ENCODE peak calls at places on chromosomes 1 and 21, in six cellular contexts. R is HCT116, K is K562, J is breast epithelium, U is spleen, Z is stomach. P is an unnamed sample. For H3K36me3, the result is how much of the 10 kb centered on the place peaks cover.

GRCh38 chr1:188237573-188238353 is 1409.0 kb downstream of the PLA2G4A start:
- DNase-seq in R (peak), K (no peak), J (no peak), U (no peak), Z (no peak), P (no peak)

GRCh38 chr1:94675373-94675772 is 133.8 kb upstream of the F3 start:
- DNase-seq in R (no peak), K (no peak), J (no peak), U (no peak), Z (no peak), P (no peak)

GRCh38 chr1:20390589-20391331 is 95.2 kb downstream of the CAMK2N1 start:
- DNase-seq in R (no peak), K (no peak), J (no peak), U (no peak), Z (no peak), P (no peak)

GRCh38 chr1:106879538-106879937 is 176.9 kb upstream of the PRMT6 start:
- DNase-seq in R (no peak), K (no peak), J (peak), U (no peak), Z (peak), P (no peak)

GRCh38 chr1:208024406-208024805 is 113.5 kb upstream of the CD34 start:
- DNase-seq in R (no peak), K (no peak), J (no peak), U (no peak), Z (no peak), P (no peak)

GRCh38 chr1:17207046-17207445 is 2.1 kb downstream of the PADI1 start:
- DNase-seq in R (no peak), K (no peak), J (peak), U (no peak), Z (peak), P (no peak)

GRCh38 chr1:59697138-59697811 is 117.5 kb upstream of the HOOK1 start:
- DNase-seq in R (no peak), K (no peak), J (no peak), U (no peak), Z (no peak), P (no peak)

GRCh38 chr1:152109231-152109997 is 5.8 kb downstream of the TCHH start:
- DNase-seq in R (no peak), K (no peak), J (no peak), U (no peak), Z (no peak), P (no peak)

GRCh38 chr21:41227357-41228005 is 59.5 kb downstream of the BACE2 start:
- DNase-seq in R (no peak), K (no peak), J (no peak), U (no peak), Z (no peak), P (no peak)

GRCh38 chr1:154155282-154155681 is 409 bp upstream of the NUP210L start:
- DNase-seq in R (no peak), K (no peak), J (no peak), U (no peak), Z (no peak), P (no peak)
- TF ChIP-seq POLR2AphosphoS5 in R (no peak), K (no peak), J (no peak), U (peak), Z (peak), P (no peak)

GRCh38 chr1:228494970-228495853 is 8.0 kb downstream of the RNF187 start:
- DNase-seq in R (no peak), K (no peak), J (no peak), U (no peak), Z (no peak), P (no peak)
- H3K36me3 ChIP-seq in R (under half), K (under half), J (under half), U (under half), Z (half or more), P (half or more)

GRCh38 chr1:160624464-160624863 is 22.4 kb downstream of the SLAMF1 start:
- DNase-seq in R (no peak), K (no peak), J (no peak), U (no peak), Z (no peak), P (no peak)
- H3K4me3 ChIP-seq in R (no peak), K (no peak), J (no peak), U (no peak), Z (no peak), P (no peak)

DNA sequence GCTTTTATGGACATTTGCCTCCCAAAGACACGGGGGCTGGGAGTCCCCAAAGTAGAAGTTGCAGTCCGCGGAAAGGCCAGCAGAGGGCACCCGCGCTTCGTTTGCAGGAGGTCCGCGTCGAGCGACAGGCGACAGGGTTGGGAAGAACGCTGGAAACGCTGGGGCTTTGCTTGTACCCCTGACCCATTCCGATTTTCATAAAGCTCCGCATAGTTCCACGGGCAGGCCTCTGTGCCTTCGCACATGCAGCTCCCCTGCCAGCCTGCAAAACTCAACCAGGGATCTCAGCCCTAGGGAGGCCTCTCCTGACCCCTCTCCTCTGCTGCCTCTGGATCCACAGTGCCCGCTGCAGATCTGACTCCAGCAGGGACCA is 44.2 kb upstream of the LAPTM5 start:
- DNase-seq in R (no peak), K (peak), J (peak), U (peak), Z (peak), P (peak)
- TF ChIP-seq POLR2AphosphoS5 in R (no peak), K (no peak), J (no peak), U (peak), Z (no peak), P (no peak)

GRCh38 chr1:82398357-82398756 is 597.6 kb downstream of the ADGRL2 start:
- DNase-seq in R (no peak), K (no peak), J (no peak), U (no peak), Z (no peak), P (no peak)
- H3K36me3 ChIP-seq in R (under half), K (under half), J (under half), U (under half), Z (under half), P (under half)